ENCODE peak calls at places on chromosomes 3 and 15, in ten cellular contexts. One of them, this sample, is unnamed.

GRCh38 chr3:40192628-40193027 is 116.9 kb upstream of the EIF1B start:
- DNase-seq in heart right ventricle: no peak
- DNase-seq in K562: peak
- DNase-seq in cardiac muscle cell: no peak
- DNase-seq in body of pancreas: no peak
- DNase-seq in tibial nerve: no peak
- DNase-seq in HepG2: no peak
- DNase-seq in fibroblast of lung: no peak
- DNase-seq in sigmoid colon: no peak
- DNase-seq in GM06990: no peak
- DNase-seq in this sample: no peak

GRCh38 chr3:124636863-124637296 is 93.4 kb upstream of the UMPS start:
- DNase-seq in heart right ventricle: no peak
- DNase-seq in K562: no peak
- DNase-seq in cardiac muscle cell: no peak
- DNase-seq in body of pancreas: peak
- DNase-seq in tibial nerve: no peak
- DNase-seq in HepG2: peak
- DNase-seq in fibroblast of lung: no peak
- DNase-seq in sigmoid colon: no peak
- DNase-seq in GM06990: no peak
- DNase-seq in this sample: no peak

GRCh38 chr3:38036286-38036685 is 2.7 kb upstream of the DLEC1 start:
- DNase-seq in heart right ventricle: no peak
- DNase-seq in K562: no peak
- DNase-seq in cardiac muscle cell: no peak
- DNase-seq in body of pancreas: no peak
- DNase-seq in tibial nerve: no peak
- DNase-seq in HepG2: no peak
- DNase-seq in fibroblast of lung: no peak
- DNase-seq in sigmoid colon: no peak
- DNase-seq in GM06990: no peak
- DNase-seq in this sample: no peak

GRCh38 chr3:8387591-8387990 is 114.0 kb upstream of the LMCD1 start:
- DNase-seq in heart right ventricle: no peak
- DNase-seq in K562: no peak
- DNase-seq in cardiac muscle cell: no peak
- DNase-seq in body of pancreas: no peak
- DNase-seq in tibial nerve: no peak
- DNase-seq in HepG2: no peak
- DNase-seq in fibroblast of lung: no peak
- DNase-seq in sigmoid colon: no peak
- DNase-seq in GM06990: no peak
- DNase-seq in this sample: no peak

GRCh38 chr3:123609063-123609462 is 24.2 kb upstream of the HACD2 start:
- DNase-seq in heart right ventricle: no peak
- DNase-seq in K562: no peak
- DNase-seq in cardiac muscle cell: peak
- DNase-seq in body of pancreas: no peak
- DNase-seq in tibial nerve: no peak
- DNase-seq in HepG2: no peak
- DNase-seq in fibroblast of lung: peak
- DNase-seq in sigmoid colon: no peak
- DNase-seq in GM06990: no peak
- DNase-seq in this sample: no peak

GRCh38 chr15:58043192-58043903 is 22.2 kb downstream of the ALDH1A2 start:
- DNase-seq in heart right ventricle: peak
- DNase-seq in K562: peak
- DNase-seq in cardiac muscle cell: peak
- DNase-seq in body of pancreas: peak
- DNase-seq in tibial nerve: peak
- DNase-seq in HepG2: peak
- DNase-seq in fibroblast of lung: peak
- DNase-seq in sigmoid colon: no peak
- DNase-seq in GM06990: no peak
- DNase-seq in this sample: no peak

GRCh38 chr3:49377483-49377882 is 19.3 kb upstream of the GPX1 start:
- DNase-seq in heart right ventricle: no peak
- DNase-seq in K562: peak
- DNase-seq in cardiac muscle cell: peak
- DNase-seq in body of pancreas: no peak
- DNase-seq in tibial nerve: no peak
- DNase-seq in HepG2: no peak
- DNase-seq in fibroblast of lung: peak
- DNase-seq in sigmoid colon: no peak
- DNase-seq in GM06990: peak
- DNase-seq in this sample: no peak

GRCh38 chr3:67578416-67578815 is 76.0 kb downstream of the SUCLG2 start:
- DNase-seq in heart right ventricle: no peak
- DNase-seq in K562: no peak
- DNase-seq in cardiac muscle cell: peak
- DNase-seq in body of pancreas: no peak
- DNase-seq in tibial nerve: no peak
- DNase-seq in HepG2: no peak
- DNase-seq in fibroblast of lung: no peak
- DNase-seq in sigmoid colon: no peak
- DNase-seq in GM06990: no peak
- DNase-seq in this sample: no peak

GRCh38 chr3:133674290-133674912 is 12.7 kb upstream of the TOPBP1 start:
- DNase-seq in heart right ventricle: no peak
- DNase-seq in K562: no peak
- DNase-seq in cardiac muscle cell: no peak
- DNase-seq in body of pancreas: no peak
- DNase-seq in tibial nerve: no peak
- DNase-seq in HepG2: no peak
- DNase-seq in fibroblast of lung: peak
- DNase-seq in sigmoid colon: no peak
- DNase-seq in GM06990: peak
- DNase-seq in this sample: no peak

GRCh38 chr3:150778793-150779401 is 15.9 kb upstream of the SIAH2 start:
- DNase-seq in heart right ventricle: no peak
- DNase-seq in K562: no peak
- DNase-seq in cardiac muscle cell: no peak
- DNase-seq in body of pancreas: no peak
- DNase-seq in tibial nerve: no peak
- DNase-seq in HepG2: no peak
- DNase-seq in fibroblast of lung: no peak
- DNase-seq in sigmoid colon: no peak
- DNase-seq in GM06990: no peak
- DNase-seq in this sample: no peak

GRCh38 chr3:2958553-2958952 is 151.6 kb downstream of the IL5RA start:
- DNase-seq in heart right ventricle: no peak
- DNase-seq in K562: no peak
- DNase-seq in cardiac muscle cell: no peak
- DNase-seq in body of pancreas: no peak
- DNase-seq in tibial nerve: no peak
- DNase-seq in HepG2: no peak
- DNase-seq in fibroblast of lung: no peak
- DNase-seq in sigmoid colon: no peak
- DNase-seq in GM06990: no peak
- DNase-seq in this sample: no peak

GRCh38 chr3:55488398-55489055 is 1.4 kb upstream of the WNT5A start:
- DNase-seq in heart right ventricle: peak
- DNase-seq in K562: no peak
- DNase-seq in cardiac muscle cell: peak
- DNase-seq in body of pancreas: peak
- DNase-seq in tibial nerve: no peak
- DNase-seq in HepG2: no peak
- DNase-seq in fibroblast of lung: peak
- DNase-seq in sigmoid colon: peak
- DNase-seq in GM06990: peak
- DNase-seq in this sample: no peak

GRCh38 chr15:82647835-82648256 is 683 bp upstream of the CPEB1 start:
- DNase-seq in heart right ventricle: no peak
- DNase-seq in K562: peak
- DNase-seq in cardiac muscle cell: no peak
- DNase-seq in body of pancreas: peak
- DNase-seq in tibial nerve: no peak
- DNase-seq in HepG2: no peak
- DNase-seq in fibroblast of lung: no peak
- DNase-seq in sigmoid colon: peak
- DNase-seq in GM06990: peak
- DNase-seq in this sample: no peak

GRCh38 chr15:60584355-60585023 is 105.5 kb upstream of the ICE2 start:
- DNase-seq in heart right ventricle: no peak
- DNase-seq in K562: no peak
- DNase-seq in cardiac muscle cell: no peak
- DNase-seq in body of pancreas: no peak
- DNase-seq in tibial nerve: no peak
- DNase-seq in HepG2: no peak
- DNase-seq in fibroblast of lung: no peak
- DNase-seq in sigmoid colon: no peak
- DNase-seq in GM06990: no peak
- DNase-seq in this sample: no peak

GRCh38 chr15:32718822-32719716 is 1.3 kb downstream of the GREM1 start:
- DNase-seq in heart right ventricle: no peak
- DNase-seq in K562: no peak
- DNase-seq in cardiac muscle cell: peak
- DNase-seq in body of pancreas: peak
- DNase-seq in tibial nerve: no peak
- DNase-seq in HepG2: no peak
- DNase-seq in fibroblast of lung: peak
- DNase-seq in sigmoid colon: peak
- DNase-seq in GM06990: no peak
- DNase-seq in this sample: no peak

GRCh38 chr3:182618085-182618732 is 175.1 kb upstream of the ATP11B start:
- DNase-seq in heart right ventricle: no peak
- DNase-seq in K562: peak
- DNase-seq in cardiac muscle cell: peak
- DNase-seq in body of pancreas: no peak
- DNase-seq in tibial nerve: no peak
- DNase-seq in HepG2: peak
- DNase-seq in fibroblast of lung: peak
- DNase-seq in sigmoid colon: no peak
- DNase-seq in GM06990: no peak
- DNase-seq in this sample: no peak
- TF ChIP-seq CTCF in heart right ventricle: peak
- TF ChIP-seq CTCF in K562: peak
- TF ChIP-seq CTCF in cardiac muscle cell: peak
- TF ChIP-seq CTCF in body of pancreas: peak
- TF ChIP-seq CTCF in tibial nerve: peak
- TF ChIP-seq CTCF in HepG2: peak
- TF ChIP-seq CTCF in fibroblast of lung: no peak
- TF ChIP-seq CTCF in sigmoid colon: no peak
- TF ChIP-seq CTCF in GM06990: peak
- TF ChIP-seq CTCF in this sample: peak

GRCh38 chr15:99015677-99016568 is 8.3 kb upstream of the PGPEP1L start:
- DNase-seq in heart right ventricle: no peak
- DNase-seq in K562: no peak
- DNase-seq in cardiac muscle cell: no peak
- DNase-seq in body of pancreas: peak
- DNase-seq in tibial nerve: no peak
- DNase-seq in HepG2: no peak
- DNase-seq in fibroblast of lung: peak
- DNase-seq in sigmoid colon: no peak
- DNase-seq in GM06990: peak
- DNase-seq in this sample: no peak
- H3K4me3 ChIP-seq in heart right ventricle: peak
- H3K4me3 ChIP-seq in K562: no peak
- H3K4me3 ChIP-seq in cardiac muscle cell: peak
- H3K4me3 ChIP-seq in body of pancreas: peak
- H3K4me3 ChIP-seq in tibial nerve: peak
- H3K4me3 ChIP-seq in HepG2: peak
- H3K4me3 ChIP-seq in fibroblast of lung: no peak
- H3K4me3 ChIP-seq in sigmoid colon: peak
- H3K4me3 ChIP-seq in GM06990: peak
- H3K4me3 ChIP-seq in this sample: peak

DNA sequence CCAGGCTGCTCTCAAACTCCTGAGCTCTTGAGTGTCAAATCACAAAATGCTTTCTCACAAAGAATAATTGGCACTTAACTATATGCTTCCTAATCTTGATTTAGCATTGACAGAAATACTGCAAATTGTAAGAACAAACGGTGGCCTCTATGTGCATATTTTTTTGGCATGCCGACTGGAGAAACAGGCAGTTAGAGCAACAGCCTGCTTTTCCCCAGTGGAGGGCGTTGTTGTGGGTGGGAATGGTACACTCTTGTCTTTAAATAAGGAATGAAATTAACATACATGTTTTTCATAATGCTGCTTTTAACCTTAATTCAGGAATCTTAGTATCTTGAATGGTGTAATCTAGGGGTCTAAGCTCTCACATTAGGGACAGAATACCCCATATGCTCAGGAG is 31.1 kb upstream of the SV2B start:
- DNase-seq in heart right ventricle: no peak
- DNase-seq in K562: no peak
- DNase-seq in cardiac muscle cell: no peak
- DNase-seq in body of pancreas: no peak
- DNase-seq in tibial nerve: no peak
- DNase-seq in HepG2: no peak
- DNase-seq in fibroblast of lung: no peak
- DNase-seq in sigmoid colon: no peak
- DNase-seq in GM06990: no peak
- DNase-seq in this sample: no peak
- TF ChIP-seq CTCF in heart right ventricle: no peak
- TF ChIP-seq CTCF in K562: peak
- TF ChIP-seq CTCF in cardiac muscle cell: no peak
- TF ChIP-seq CTCF in body of pancreas: no peak
- TF ChIP-seq CTCF in tibial nerve: no peak
- TF ChIP-seq CTCF in HepG2: no peak
- TF ChIP-seq CTCF in fibroblast of lung: no peak
- TF ChIP-seq CTCF in sigmoid colon: no peak
- TF ChIP-seq CTCF in GM06990: no peak
- TF ChIP-seq CTCF in this sample: peak

DNA sequence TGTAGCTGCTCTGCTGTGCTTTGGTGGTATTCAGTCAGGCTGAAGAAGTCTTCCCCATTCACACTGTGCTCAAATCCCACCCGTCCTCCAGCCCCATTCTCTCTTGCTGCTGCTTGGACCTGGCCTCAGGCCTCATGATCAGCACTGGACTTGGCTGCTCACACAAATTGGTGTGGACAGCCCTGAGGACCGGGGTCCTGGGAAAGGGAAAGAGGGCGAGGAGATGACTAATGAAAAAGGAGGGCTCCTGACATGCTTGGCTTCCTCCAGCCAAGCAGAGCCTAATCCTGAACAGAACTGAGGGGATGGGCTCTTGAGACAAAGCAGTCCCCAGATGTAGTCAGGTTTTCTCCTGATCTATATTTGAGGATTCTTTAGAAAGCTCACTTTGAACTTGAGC is 79.5 kb upstream of the THBS1 start:
- DNase-seq in heart right ventricle: no peak
- DNase-seq in K562: no peak
- DNase-seq in cardiac muscle cell: peak
- DNase-seq in body of pancreas: no peak
- DNase-seq in tibial nerve: no peak
- DNase-seq in HepG2: no peak
- DNase-seq in fibroblast of lung: peak
- DNase-seq in sigmoid colon: no peak
- DNase-seq in GM06990: no peak
- DNase-seq in this sample: no peak
- H3K4me3 ChIP-seq in heart right ventricle: no peak
- H3K4me3 ChIP-seq in K562: no peak
- H3K4me3 ChIP-seq in cardiac muscle cell: no peak
- H3K4me3 ChIP-seq in body of pancreas: no peak
- H3K4me3 ChIP-seq in tibial nerve: no peak
- H3K4me3 ChIP-seq in HepG2: no peak
- H3K4me3 ChIP-seq in fibroblast of lung: no peak
- H3K4me3 ChIP-seq in sigmoid colon: no peak
- H3K4me3 ChIP-seq in GM06990: no peak
- H3K4me3 ChIP-seq in this sample: no peak

GRCh38 chr15:100879046-100879445 is 585 bp upstream of the ALDH1A3 start:
- DNase-seq in heart right ventricle: no peak
- DNase-seq in K562: no peak
- DNase-seq in cardiac muscle cell: peak
- DNase-seq in body of pancreas: peak
- DNase-seq in tibial nerve: no peak
- DNase-seq in HepG2: no peak
- DNase-seq in fibroblast of lung: peak
- DNase-seq in sigmoid colon: no peak
- DNase-seq in GM06990: no peak
- DNase-seq in this sample: no peak
- TF ChIP-seq CTCF in heart right ventricle: no peak
- TF ChIP-seq CTCF in K562: no peak
- TF ChIP-seq CTCF in cardiac muscle cell: no peak
- TF ChIP-seq CTCF in body of pancreas: no peak
- TF ChIP-seq CTCF in tibial nerve: no peak
- TF ChIP-seq CTCF in HepG2: no peak
- TF ChIP-seq CTCF in fibroblast of lung: no peak
- TF ChIP-seq CTCF in sigmoid colon: no peak
- TF ChIP-seq CTCF in GM06990: no peak
- TF ChIP-seq CTCF in this sample: no peak

This sample was measured in HFF-Myc.